ENCODE peak calls at places on chromosomes 2 and 18, in four cellular contexts. V, B, N and D are unnamed samples.

GRCh38 chr2:145845207-145845894 is 1325.4 kb upstream of the ZEB2 start:
- DNase-seq in V (no peak), N (no peak), B (no peak), D (no peak)

GRCh38 chr2:60439219-60439974 is 114.1 kb downstream of the BCL11A start:
- DNase-seq in B (peak; percentile 39), N (no peak), V (peak; percentile 70), D (peak; percentile 96)

GRCh38 chr18:28127763-28128737 is 48.9 kb downstream of the CDH2 start:
- DNase-seq in V (no peak), B (no peak), N (no peak), D (no peak)

GRCh38 chr2:134799936-134800335 is 38.5 kb upstream of the ACMSD start:
- DNase-seq in V (no peak), B (no peak), N (no peak), D (no peak)

GRCh38 chr18:75116809-75117208 is 92.1 kb downstream of the PTGR3 start:
- DNase-seq in V (no peak), B (no peak), N (no peak), D (no peak)

GRCh38 chr2:128549646-128550260 is 231.1 kb upstream of the HS6ST1 start:
- DNase-seq in V (no peak), N (no peak), B (no peak), D (no peak)

GRCh38 chr2:143905587-143905986 is 614.3 kb downstream of the ZEB2 start:
- DNase-seq in N (no peak), B (no peak), V (no peak), D (no peak)

GRCh38 chr2:121776361-121776760 is 20.9 kb downstream of the TSN start:
- DNase-seq in N (no peak), V (no peak), B (no peak), D (no peak)

GRCh38 chr2:98518106-98518505 is 73.4 kb downstream of the INPP4A start:
- DNase-seq in N (peak; percentile 42), B (no peak), V (no peak), D (no peak)

GRCh38 chr2:48566582-48566981 is 36.6 kb downstream of the STON1 start:
- DNase-seq in V (no peak), B (no peak), N (no peak), D (no peak)

GRCh38 chr18:27094621-27095020 is 90.5 kb downstream of the CHST9 start:
- DNase-seq in B (no peak), N (no peak), V (no peak), D (no peak)

GRCh38 chr2:69997296-69998184 is 36.1 kb upstream of the ASPRV1 start:
- DNase-seq in B (no peak), V (peak; percentile 56), N (no peak), D (no peak)

GRCh38 chr2:30959653-30960052 is 152.4 kb upstream of the CAPN13 start:
- DNase-seq in N (no peak), B (no peak), V (no peak), D (no peak)

GRCh38 chr18:79496237-79496977 is 100.7 kb downstream of the NFATC1 start:
- DNase-seq in N (no peak), B (peak; percentile 13), V (peak; percentile 40), D (no peak)

GRCh38 chr2:74424139-74424992 is 2.8 kb downstream of the WDR54 start:
- DNase-seq in B (no peak), N (no peak), V (no peak), D (no peak)

GRCh38 chr18:24397694-24398365 is at the start of gene OSBPL1A:
- DNase-seq in N (peak; percentile 73), B (peak; percentile 95), V (peak; percentile 97), D (no peak)

GRCh38 chr2:178806543-178806942 is 680 bp downstream of the TTN start:
- DNase-seq in V (no peak), N (no peak), B (no peak), D (no peak)

GRCh38 chr18:29250843-29251242 is 1073.9 kb upstream of the CDH2 start:
- DNase-seq in B (no peak), V (no peak), N (no peak), D (no peak)

GRCh38 chr2:60634443-60634842 is 81.0 kb upstream of the BCL11A start:
- DNase-seq in V (no peak), N (no peak), B (no peak), D (no peak)

GRCh38 chr2:142025394-142025793 is 105.4 kb downstream of the LRP1B start:
- DNase-seq in V (no peak), B (no peak), N (no peak), D (no peak)

GRCh38 chr2:206799083-206799482 is 33.7 kb downstream of the FASTKD2 start:
- DNase-seq in N (no peak), V (no peak), B (no peak), D (no peak)

GRCh38 chr2:42834161-42834560 is 41.8 kb upstream of the HAAO start:
- DNase-seq in N (no peak), V (no peak), B (no peak), D (no peak)

GRCh38 chr2:136057023-136057801 is 60.7 kb downstream of the CXCR4 start:
- DNase-seq in V (no peak), B (no peak), N (no peak), D (peak; percentile 26)

GRCh38 chr2:54960118-54960517 is 90.1 kb downstream of the RTN4 start:
- DNase-seq in B (no peak), V (no peak), N (no peak), D (no peak)

GRCh38 chr2:161004379-161004778 is 155.8 kb upstream of the TANK start:
- DNase-seq in V (no peak), N (no peak), B (no peak), D (no peak)

GRCh38 chr18:37294951-37295350 is 270.6 kb downstream of the CELF4 start:
- DNase-seq in N (no peak), V (no peak), B (no peak), D (no peak)

GRCh38 chr2:85649201-85650190 is 18.5 kb downstream of the SFTPB start:
- DNase-seq in N (no peak), B (no peak), V (no peak), D (no peak)

GRCh38 chr2:68594674-68595492 is 48.5 kb upstream of the PROKR1 start:
- DNase-seq in V (peak; percentile 49), B (peak; percentile 21), N (peak; percentile 33), D (peak; percentile 26)

GRCh38 chr2:69003731-69004130 is 9.2 kb upstream of the ANTXR1 start:
- DNase-seq in N (no peak), V (no peak), B (no peak), D (no peak)

GRCh38 chr2:31694444-31694843 is 113.7 kb upstream of the SRD5A2 start:
- DNase-seq in B (no peak), V (no peak), N (no peak), D (no peak)

GRCh38 chr2:106596844-106597243 is 109.7 kb downstream of the CD8B2 start:
- DNase-seq in V (no peak), B (no peak), N (no peak), D (no peak)
- TF ChIP-seq CTCF in V (peak; percentile 17), B (peak; percentile 47), N (peak; percentile 48), D (peak; percentile 54)

GRCh38 chr2:25362564-25363145 is 20.9 kb upstream of the DNMT3A start:
- DNase-seq in V (peak; percentile 75), B (no peak), N (peak; percentile 47), D (peak; percentile 74)
- H3K4me3 ChIP-seq in V (peak overlapping the region; percentile 47), B (peak overlapping the region; percentile 57), N (peak overlapping the region; percentile 65), D (peak overlapping the region; percentile 53)

DNA sequence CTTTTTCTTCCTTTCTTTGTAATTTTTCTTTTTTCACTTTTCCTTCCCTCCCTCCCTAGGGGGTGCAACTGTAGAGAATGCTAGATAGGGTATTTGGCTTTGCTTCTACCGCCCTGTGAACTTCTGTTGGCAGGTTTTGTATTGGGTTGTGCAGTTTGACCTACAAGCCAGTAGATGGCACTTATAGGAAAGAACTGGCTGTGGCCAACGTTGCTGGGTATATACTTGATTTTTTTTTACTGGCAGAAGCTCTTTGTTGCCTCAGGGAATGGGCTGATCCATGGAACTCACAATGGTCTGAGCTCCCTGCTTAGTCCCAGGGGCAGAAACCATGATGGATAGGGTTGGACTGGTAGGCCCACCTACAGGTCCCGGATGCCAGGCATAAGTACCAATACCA is 1019.5 kb upstream of the LRRTM1 start:
- DNase-seq in N (no peak), B (no peak), V (no peak), D (no peak)
- TF ChIP-seq CTCF in N (no peak), B (no peak), V (no peak), D (no peak)

GRCh38 chr18:72867721-72868665 is at the start of gene NETO1:
- DNase-seq in V (no peak), N (no peak), B (no peak), D (no peak)
- H3K4me3 ChIP-seq in V (peak within 1 kb of the TSS; percentile 30), N (no peak within 1 kb of the TSS), B (peak within 1 kb of the TSS; percentile 62), D (peak within 1 kb of the TSS; percentile 11)

GRCh38 chr2:219619235-219619634 is 8.2 kb upstream of the SLC4A3 start:
- DNase-seq in V (no peak), N (no peak), B (no peak), D (no peak)
- TF ChIP-seq CTCF in V (no peak), N (no peak), B (no peak), D (no peak)

GRCh38 chr2:159960413-159960812 is 102.0 kb downstream of the PLA2R1 start:
- DNase-seq in V (no peak), N (no peak), B (no peak), D (peak; percentile 34)
- H3K4me3 ChIP-seq in V (no peak overlapping the region), N (no peak overlapping the region), B (no peak overlapping the region), D (no peak overlapping the region)

DNA sequence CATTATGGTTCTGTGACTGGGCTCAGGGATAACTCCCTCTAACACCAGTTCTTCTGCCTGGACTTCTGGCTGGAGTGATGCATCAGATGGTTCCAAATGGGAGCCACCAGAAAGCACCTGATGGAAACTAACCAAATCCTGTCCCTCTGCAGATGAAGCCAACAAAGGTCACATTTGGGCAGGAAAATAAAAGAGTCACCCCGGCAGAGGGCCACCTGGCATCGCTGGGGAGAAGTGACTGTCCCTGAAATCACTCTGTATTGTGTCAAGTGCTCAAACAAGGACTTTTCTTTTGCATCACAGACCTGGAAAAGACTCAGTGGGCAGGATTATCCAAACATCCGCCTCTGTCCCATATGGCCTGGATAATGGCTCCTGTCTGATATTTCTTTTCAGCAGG is 47.5 kb downstream of the DNER start:
- DNase-seq in B (no peak), V (no peak), N (no peak), D (no peak)
- TF ChIP-seq CTCF in B (no peak), V (no peak), N (no peak), D (no peak)

GRCh38 chr2:172082105-172082943 is 3.0 kb upstream of the DLX1 start:
- DNase-seq in B (no peak), N (no peak), V (no peak), D (no peak)

GRCh38 chr2:172081248-172082022 is 3.9 kb upstream of the DLX1 start:
- DNase-seq in B (no peak), V (no peak), N (no peak), D (no peak)

GRCh38 chr2:172083725-172084483 is 1.4 kb upstream of the DLX1 start:
- DNase-seq in N (no peak), V (no peak), B (no peak), D (no peak)

GRCh38 chr2:172084484-172084733 is 898 bp upstream of the DLX1 start:
- DNase-seq in V (no peak), B (no peak), N (no peak), D (no peak)

GRCh38 chr2:172082944-172083718 is 2.2 kb upstream of the DLX1 start:
- DNase-seq in B (no peak), N (no peak), V (no peak), D (no peak)
- H3K4me3 ChIP-seq in B (no peak overlapping the region), N (no peak overlapping the region), V (no peak overlapping the region), D (no peak overlapping the region)